ENCODE peak calls at places on chromosomes 2 and 18, in four cellular contexts. D is GM12878, G is upper lobe of right lung, E is adrenal gland. H is an unnamed sample. For H3K4me1, the result is how much of the 10 kb centered on the place peaks cover.

GRCh38 chr2:27717070-27717453 is 53.4 kb downstream of the SLC4A1AP start:
- DNase-seq in D (no peak), G (no peak), E (no peak), H (peak)

GRCh38 chr2:6994569-6994968 is 77.4 kb downstream of the RNF144A start:
- DNase-seq in G (no peak), E (no peak), D (no peak), H (no peak)

GRCh38 chr2:174198846-174199564 is 49.3 kb downstream of the OLA1 start:
- DNase-seq in E (no peak), G (no peak), D (no peak), H (no peak)

GRCh38 chr18:42028232-42028832 is 73.3 kb downstream of the PIK3C3 start:
- DNase-seq in G (no peak), E (no peak), D (no peak), H (peak)

GRCh38 chr2:183995632-183996031 is 602.7 kb upstream of the ZNF804A start:
- DNase-seq in E (no peak), D (no peak), G (no peak), H (peak)

GRCh38 chr2:230873670-230874401 is 9.1 kb downstream of the ITM2C start:
- DNase-seq in G (peak), E (no peak), D (peak), H (no peak)

GRCh38 chr2:166234112-166234846 is 106.5 kb upstream of the SCN1A start:
- DNase-seq in D (no peak), G (no peak), E (no peak), H (peak)

GRCh38 chr2:181536730-181537129 is 79.5 kb downstream of the ITGA4 start:
- DNase-seq in E (no peak), G (no peak), D (no peak), H (no peak)

GRCh38 chr2:64913357-64913869 is 75.8 kb upstream of the SLC1A4 start:
- DNase-seq in G (no peak), D (no peak), E (no peak), H (peak)

GRCh38 chr2:152075427-152076050 is 23.3 kb downstream of the CACNB4 start:
- DNase-seq in D (no peak), E (no peak), G (no peak), H (no peak)

GRCh38 chr2:157468931-157469708 is 25.2 kb upstream of the CYTIP start:
- DNase-seq in D (peak), G (no peak), E (no peak), H (no peak)

DNA sequence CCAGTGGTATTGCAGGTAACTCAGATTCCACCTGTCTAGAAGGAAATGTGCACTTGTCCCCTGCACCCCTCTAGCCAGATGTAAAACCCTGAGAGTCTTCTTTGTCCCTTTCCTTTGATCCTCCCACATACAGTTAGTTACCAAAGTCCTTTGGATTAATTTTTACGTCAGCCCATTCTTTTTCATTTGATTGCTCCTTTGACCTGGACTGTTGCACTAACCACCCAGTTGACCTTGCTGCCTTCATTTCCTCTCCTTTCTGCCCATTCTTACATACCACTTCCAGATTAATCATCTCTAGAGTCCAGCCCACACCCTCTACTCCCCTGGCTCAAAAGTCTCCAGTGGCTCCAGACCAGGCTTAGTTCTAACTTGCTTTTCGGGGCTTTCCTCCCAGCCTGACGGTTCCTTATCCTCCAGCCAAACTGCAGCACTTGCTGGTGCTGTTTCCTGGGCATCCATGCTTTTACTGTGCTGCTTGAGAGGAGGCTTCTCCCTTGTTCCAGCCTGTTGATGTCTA is 99.3 kb downstream of the SPTBN1 start:
- DNase-seq in D (no peak), E (no peak), G (no peak), H (no peak)
- H3K4me1 ChIP-seq in D (under half), E (half or more), G (half or more), H (under half)

GRCh38 chr2:8412586-8412985 is 269.3 kb upstream of the ID2 start:
- DNase-seq in D (no peak), E (peak), G (no peak), H (no peak)

GRCh38 chr2:8408560-8409460 is 273.0 kb upstream of the ID2 start:
- DNase-seq in E (peak), G (no peak), D (peak), H (no peak)

GRCh38 chr2:8407332-8407731 is 274.5 kb upstream of the ID2 start:
- DNase-seq in D (no peak), G (no peak), E (no peak), H (no peak)

GRCh38 chr2:8412082-8412481 is 269.8 kb upstream of the ID2 start:
- DNase-seq in E (no peak), D (no peak), G (no peak), H (peak)

DNA sequence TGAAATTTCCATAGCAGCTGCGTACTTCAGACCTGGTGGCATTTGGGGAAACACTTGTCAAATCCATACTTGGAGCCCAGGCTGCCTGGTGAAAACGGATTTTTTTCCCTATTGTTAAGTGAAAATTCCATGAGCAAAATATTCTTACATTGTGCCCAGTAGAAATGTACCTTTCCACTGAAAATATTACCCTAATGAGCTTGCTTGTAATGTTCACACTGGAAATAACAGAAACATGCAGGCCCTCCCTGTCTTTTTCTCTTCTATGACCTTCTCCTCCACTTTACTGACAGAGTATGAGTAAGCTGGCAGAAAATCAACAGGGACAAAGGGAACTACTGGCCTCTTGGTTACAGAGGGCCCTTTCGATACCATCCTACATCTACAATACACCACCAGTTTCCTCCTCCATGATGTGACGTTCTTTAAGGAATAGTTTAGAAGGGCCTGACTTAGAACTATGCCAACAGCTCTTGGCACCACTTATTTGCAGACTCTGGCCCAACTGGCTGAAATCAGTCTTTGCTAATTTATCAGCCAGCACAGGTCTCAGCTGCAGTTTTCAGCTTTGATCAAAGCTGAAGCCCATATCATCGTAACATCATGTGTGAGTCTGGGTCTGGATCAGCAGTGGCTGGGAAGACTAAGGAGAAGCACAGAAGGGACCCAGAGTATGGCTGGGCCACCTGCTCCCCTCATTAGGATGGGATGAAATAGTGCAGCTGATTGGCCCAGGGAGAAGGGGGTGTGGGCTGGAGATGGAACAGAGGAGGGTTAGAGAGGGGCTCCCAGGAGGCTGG is 272.2 kb upstream of the ID2 start:
- DNase-seq in D (no peak), E (peak), G (no peak), H (no peak)
- H3K27ac ChIP-seq in D (peak), E (peak), G (no peak), H (no peak)

DNA sequence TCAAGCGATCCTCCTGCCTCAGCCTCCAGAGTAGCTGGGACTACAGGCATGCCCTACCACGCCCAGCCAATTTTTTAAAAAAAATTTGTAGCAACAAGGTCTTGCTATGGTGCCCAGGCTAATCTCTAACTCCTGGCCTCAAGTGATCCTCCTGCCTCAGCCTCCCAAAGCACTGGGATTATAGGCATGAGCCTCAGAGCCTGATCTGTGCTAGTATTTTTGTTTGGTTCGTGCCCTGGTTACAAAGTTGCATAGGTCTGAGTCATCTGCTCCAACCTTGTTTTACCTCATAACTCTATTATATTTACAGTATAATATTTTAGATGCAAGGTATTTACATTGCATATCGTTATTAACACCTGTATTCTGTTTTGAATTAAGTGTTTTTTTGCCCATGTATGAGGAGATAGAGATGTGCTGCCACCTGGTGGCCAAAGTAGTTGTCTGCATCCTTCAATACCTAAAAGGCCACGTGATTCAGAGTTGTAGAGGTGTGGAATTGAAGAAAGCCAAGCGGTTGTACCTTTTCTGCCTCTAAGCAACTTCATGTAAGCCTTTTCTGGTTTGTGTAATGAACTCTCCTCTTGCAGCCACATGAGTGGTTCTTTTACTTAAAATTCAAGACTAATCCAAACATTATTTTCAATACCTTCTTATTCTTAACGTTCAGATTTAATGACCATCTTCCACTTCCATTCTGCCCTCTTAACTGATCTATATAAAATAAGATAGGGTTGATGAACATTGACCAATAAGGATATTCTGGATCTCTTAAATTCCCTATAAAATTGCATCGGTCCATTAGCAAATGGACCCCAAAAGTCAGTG is 19.9 kb upstream of the CABYR start:
- DNase-seq in D (peak), E (peak), G (no peak), H (peak)
- TF ChIP-seq CTCF in D (peak), E (peak), G (peak), H (peak)

GRCh38 chr2:134202361-134202760 is 51.5 kb upstream of the MGAT5 start:
- DNase-seq in E (no peak), D (no peak), G (no peak), H (no peak)

GRCh38 chr2:134201559-134201958 is 52.3 kb upstream of the MGAT5 start:
- DNase-seq in D (no peak), E (peak), G (no peak), H (no peak)

GRCh38 chr2:134205087-134205486 is 48.8 kb upstream of the MGAT5 start:
- DNase-seq in E (no peak), D (no peak), G (no peak), H (no peak)

GRCh38 chr2:134206029-134206428 is 47.8 kb upstream of the MGAT5 start:
- DNase-seq in G (no peak), D (no peak), E (no peak), H (no peak)

GRCh38 chr2:134203175-134203574 is 50.7 kb upstream of the MGAT5 start:
- DNase-seq in G (no peak), D (no peak), E (no peak), H (no peak)
- H3K4me1 ChIP-seq in G (under half), D (under half), E (half or more), H (under half)

DNA sequence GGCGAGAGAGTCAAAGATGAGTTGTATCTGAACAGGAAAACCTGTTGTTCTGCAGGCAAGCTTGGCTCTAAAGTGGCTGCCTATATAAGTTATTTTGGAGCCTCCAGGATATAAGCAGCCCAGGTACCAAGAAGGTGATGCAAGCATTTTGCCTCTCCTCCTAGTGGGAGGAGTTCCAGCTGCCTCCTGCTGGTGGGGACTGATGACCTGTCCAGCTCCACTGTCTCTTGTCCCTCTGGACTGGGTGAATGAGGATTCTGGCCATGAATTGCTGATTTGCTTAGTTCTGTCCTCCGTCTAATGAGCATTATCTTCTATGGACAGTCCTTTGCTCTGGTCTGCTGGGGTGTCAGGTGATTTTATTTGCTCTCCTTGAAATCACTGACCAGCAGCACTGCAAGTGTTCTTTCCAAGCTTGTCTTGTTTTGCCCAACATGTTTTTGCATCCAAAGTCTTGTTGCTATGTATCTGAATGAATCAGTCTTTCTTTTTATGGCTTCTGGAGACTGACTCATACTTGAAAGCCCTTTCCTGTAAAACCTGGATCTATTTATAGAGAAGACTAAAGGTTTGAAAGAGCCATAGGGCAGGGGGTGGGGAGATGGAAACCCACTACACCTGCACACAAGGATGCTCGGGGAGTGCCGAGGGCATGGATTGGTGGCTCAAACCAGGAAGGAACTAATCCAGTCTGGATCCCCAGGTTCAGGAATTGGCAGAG is 40.6 kb upstream of the EFHD1 start:
- DNase-seq in G (no peak), E (peak), D (no peak), H (no peak)
- H3K27ac ChIP-seq in G (no peak), E (peak), D (no peak), H (no peak)

GRCh38 chr2:46389417-46389916 is 89.9 kb upstream of the TMEM247 start:
- DNase-seq in E (no peak), G (no peak), D (no peak), H (no peak)
- TF ChIP-seq CTCF in E (no peak), G (no peak), D (no peak), H (no peak)

GRCh38 chr2:212770240-212770639 is 231.6 kb upstream of the ERBB4 start:
- DNase-seq in D (no peak), E (no peak), G (no peak), H (no peak)
- H3K4me1 ChIP-seq in D (under half), E (under half), G (under half), H (under half)

DNA sequence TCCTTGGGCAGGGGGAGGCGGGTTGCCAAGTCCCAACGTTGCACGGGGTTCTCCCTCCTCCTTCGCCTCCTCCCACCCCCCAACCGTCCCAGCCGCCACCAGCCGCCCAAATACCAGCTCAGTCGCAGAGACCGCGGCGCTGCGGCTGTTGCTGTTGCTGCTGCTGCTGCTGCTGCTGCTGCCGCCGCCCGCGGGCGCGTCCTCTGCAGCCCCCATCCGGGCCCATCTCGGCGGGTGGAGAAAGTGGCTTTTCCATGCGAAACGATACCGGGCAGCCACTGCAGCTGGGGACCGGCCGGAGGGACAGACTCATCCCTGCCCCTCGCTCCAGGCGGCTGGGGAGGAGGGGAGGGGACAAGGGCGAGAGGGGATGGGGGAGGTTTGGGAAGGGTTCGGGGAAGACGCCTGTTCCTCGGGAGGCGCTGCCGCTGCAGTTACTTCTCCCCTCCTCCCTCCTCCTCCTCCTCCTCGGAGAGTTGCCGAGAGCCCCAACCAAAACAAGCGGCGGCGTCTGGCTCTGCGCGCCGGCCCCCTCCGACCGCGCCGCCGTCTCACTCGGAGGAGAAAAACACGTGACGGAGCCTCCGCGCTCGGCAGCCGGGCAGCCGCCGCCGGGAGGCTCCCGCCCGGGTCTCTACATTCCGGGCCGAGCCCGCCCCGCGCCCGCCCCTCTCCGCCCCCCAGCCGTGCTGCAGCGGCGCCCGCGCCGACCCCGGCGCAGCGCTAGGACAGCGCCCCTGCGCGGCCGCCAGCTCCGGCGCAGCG is at the start of gene IRS1:
- DNase-seq in G (peak), E (peak), D (no peak), H (peak)
- H3K27ac ChIP-seq in G (peak), E (peak), D (no peak), H (peak)

H was measured in cardiac muscle cell.